ENCODE peak calls at places on chromosome 12, in six cellular contexts. One of them, this sample, is unnamed.

GRCh38 chr12:74871817-74872216 is 334.2 kb downstream of the ATXN7L3B start:
- DNase-seq in glomerular endothelial cell: no peak
- DNase-seq in HT1080: no peak
- DNase-seq in adrenal gland: no peak
- DNase-seq in GM13976: no peak
- DNase-seq in HEK293T: no peak
- DNase-seq in this sample: no peak

GRCh38 chr12:9590441-9590840 is 17.3 kb downstream of the KLRB1 start:
- DNase-seq in glomerular endothelial cell: no peak
- DNase-seq in HT1080: no peak
- DNase-seq in adrenal gland: no peak
- DNase-seq in GM13976: no peak
- DNase-seq in HEK293T: no peak
- DNase-seq in this sample: no peak

GRCh38 chr12:56020437-56021189 is at the start of gene IKZF4:
- DNase-seq in glomerular endothelial cell: no peak
- DNase-seq in HT1080: no peak
- DNase-seq in adrenal gland: peak
- DNase-seq in GM13976: no peak
- DNase-seq in HEK293T: no peak
- DNase-seq in this sample: no peak

GRCh38 chr12:25949343-25949742 is 9.1 kb upstream of the RASSF8 start:
- DNase-seq in glomerular endothelial cell: no peak
- DNase-seq in HT1080: no peak
- DNase-seq in adrenal gland: no peak
- DNase-seq in GM13976: no peak
- DNase-seq in HEK293T: no peak
- DNase-seq in this sample: no peak

GRCh38 chr12:39807043-39807442 is 187.4 kb upstream of the ABCD2 start:
- DNase-seq in glomerular endothelial cell: no peak
- DNase-seq in HT1080: peak
- DNase-seq in adrenal gland: no peak
- DNase-seq in GM13976: no peak
- DNase-seq in HEK293T: peak
- DNase-seq in this sample: no peak

GRCh38 chr12:102631274-102631673 is 150.9 kb upstream of the IGF1 start:
- DNase-seq in glomerular endothelial cell: no peak
- DNase-seq in HT1080: peak
- DNase-seq in adrenal gland: no peak
- DNase-seq in GM13976: no peak
- DNase-seq in HEK293T: no peak
- DNase-seq in this sample: no peak

GRCh38 chr12:89236748-89237428 is 115.4 kb downstream of the DUSP6 start:
- DNase-seq in glomerular endothelial cell: no peak
- DNase-seq in HT1080: peak
- DNase-seq in adrenal gland: no peak
- DNase-seq in GM13976: no peak
- DNase-seq in HEK293T: no peak
- DNase-seq in this sample: no peak

GRCh38 chr12:101407054-101407437 is 526 bp downstream of the ARL1 start:
- DNase-seq in glomerular endothelial cell: peak
- DNase-seq in HT1080: no peak
- DNase-seq in adrenal gland: no peak
- DNase-seq in GM13976: peak
- DNase-seq in HEK293T: no peak
- DNase-seq in this sample: no peak

GRCh38 chr12:25449007-25449406 is 104.1 kb downstream of the LMNTD1 start:
- DNase-seq in glomerular endothelial cell: no peak
- DNase-seq in HT1080: no peak
- DNase-seq in adrenal gland: no peak
- DNase-seq in GM13976: no peak
- DNase-seq in HEK293T: no peak
- DNase-seq in this sample: no peak

GRCh38 chr12:55736780-55737580 is 5.9 kb upstream of the GDF11 start:
- DNase-seq in glomerular endothelial cell: no peak
- DNase-seq in HT1080: peak
- DNase-seq in adrenal gland: peak
- DNase-seq in GM13976: peak
- DNase-seq in HEK293T: peak
- DNase-seq in this sample: no peak

GRCh38 chr12:69900720-69901131 is 75.7 kb downstream of the MYRFL start:
- DNase-seq in glomerular endothelial cell: peak
- DNase-seq in HT1080: peak
- DNase-seq in adrenal gland: peak
- DNase-seq in GM13976: no peak
- DNase-seq in HEK293T: peak
- DNase-seq in this sample: no peak

GRCh38 chr12:91178139-91178561 is 4.5 kb downstream of the DCN start:
- DNase-seq in glomerular endothelial cell: no peak
- DNase-seq in HT1080: peak
- DNase-seq in adrenal gland: no peak
- DNase-seq in GM13976: no peak
- DNase-seq in HEK293T: no peak
- DNase-seq in this sample: no peak

GRCh38 chr12:57470970-57471656 is 8.6 kb downstream of the ARHGAP9 start:
- DNase-seq in glomerular endothelial cell: no peak
- DNase-seq in HT1080: no peak
- DNase-seq in adrenal gland: no peak
- DNase-seq in GM13976: no peak
- DNase-seq in HEK293T: no peak
- DNase-seq in this sample: no peak

GRCh38 chr12:96985515-96986362 is 78.7 kb downstream of the NEDD1 start:
- DNase-seq in glomerular endothelial cell: no peak
- DNase-seq in HT1080: no peak
- DNase-seq in adrenal gland: peak
- DNase-seq in GM13976: peak
- DNase-seq in HEK293T: peak
- DNase-seq in this sample: no peak

GRCh38 chr12:69052613-69053408 is 119.8 kb upstream of the CPM start:
- DNase-seq in glomerular endothelial cell: no peak
- DNase-seq in HT1080: peak
- DNase-seq in adrenal gland: peak
- DNase-seq in GM13976: no peak
- DNase-seq in HEK293T: no peak
- DNase-seq in this sample: peak

GRCh38 chr12:57772429-57773322 is at the start of gene EEF1AKMT3:
- DNase-seq in glomerular endothelial cell: no peak
- DNase-seq in HT1080: no peak
- DNase-seq in adrenal gland: peak
- DNase-seq in GM13976: peak
- DNase-seq in HEK293T: peak
- DNase-seq in this sample: no peak

GRCh38 chr12:121801601-121802484 is 2.0 kb upstream of the SETD1B start:
- DNase-seq in glomerular endothelial cell: no peak
- DNase-seq in HT1080: no peak
- DNase-seq in adrenal gland: no peak
- DNase-seq in GM13976: no peak
- DNase-seq in HEK293T: no peak
- DNase-seq in this sample: no peak

GRCh38 chr12:118035194-118036041 is 18.9 kb downstream of the RFC5 start:
- DNase-seq in glomerular endothelial cell: no peak
- DNase-seq in HT1080: peak
- DNase-seq in adrenal gland: no peak
- DNase-seq in GM13976: peak
- DNase-seq in HEK293T: no peak
- DNase-seq in this sample: peak

GRCh38 chr12:48972213-48973021 is 882 bp upstream of the WNT10B start:
- DNase-seq in glomerular endothelial cell: no peak
- DNase-seq in HT1080: peak
- DNase-seq in adrenal gland: no peak
- DNase-seq in GM13976: peak
- DNase-seq in HEK293T: no peak
- DNase-seq in this sample: no peak

GRCh38 chr12:121789800-121790748 is 3.4 kb downstream of the RHOF start:
- DNase-seq in glomerular endothelial cell: no peak
- DNase-seq in HT1080: peak
- DNase-seq in adrenal gland: peak
- DNase-seq in GM13976: peak
- DNase-seq in HEK293T: no peak
- DNase-seq in this sample: peak

GRCh38 chr12:113660941-113661340 is 189.3 kb upstream of the LHX5 start:
- DNase-seq in glomerular endothelial cell: no peak
- DNase-seq in HT1080: no peak
- DNase-seq in adrenal gland: no peak
- DNase-seq in GM13976: no peak
- DNase-seq in HEK293T: no peak
- DNase-seq in this sample: no peak

GRCh38 chr12:34400986-34401658 is 378.8 kb downstream of the ALG10 start:
- DNase-seq in glomerular endothelial cell: no peak
- DNase-seq in HT1080: no peak
- DNase-seq in adrenal gland: no peak
- DNase-seq in GM13976: peak
- DNase-seq in HEK293T: peak
- DNase-seq in this sample: no peak

GRCh38 chr12:25295361-25295760 is 44.6 kb upstream of the KRAS start:
- DNase-seq in glomerular endothelial cell: no peak
- DNase-seq in HT1080: no peak
- DNase-seq in adrenal gland: no peak
- DNase-seq in GM13976: no peak
- DNase-seq in HEK293T: no peak
- DNase-seq in this sample: no peak

GRCh38 chr12:55642275-55643068 is 5.8 kb downstream of the OR10P1 start:
- DNase-seq in glomerular endothelial cell: no peak
- DNase-seq in HT1080: no peak
- DNase-seq in adrenal gland: no peak
- DNase-seq in GM13976: peak
- DNase-seq in HEK293T: no peak
- DNase-seq in this sample: no peak

GRCh38 chr12:14416658-14417057 is 51.2 kb downstream of the ATF7IP start:
- DNase-seq in glomerular endothelial cell: peak
- DNase-seq in HT1080: peak
- DNase-seq in adrenal gland: peak
- DNase-seq in GM13976: no peak
- DNase-seq in HEK293T: peak
- DNase-seq in this sample: no peak

GRCh38 chr12:101414533-101415119 is 7.1 kb upstream of the ARL1 start:
- DNase-seq in glomerular endothelial cell: peak
- DNase-seq in HT1080: peak
- DNase-seq in adrenal gland: peak
- DNase-seq in GM13976: peak
- DNase-seq in HEK293T: peak
- DNase-seq in this sample: peak

GRCh38 chr12:49339464-49339861 is 2.5 kb upstream of the C1QL4 start:
- DNase-seq in glomerular endothelial cell: no peak
- DNase-seq in HT1080: no peak
- DNase-seq in adrenal gland: peak
- DNase-seq in GM13976: no peak
- DNase-seq in HEK293T: no peak
- DNase-seq in this sample: no peak

GRCh38 chr12:125773033-125773432 is 707.8 kb downstream of the AACS start:
- DNase-seq in glomerular endothelial cell: no peak
- DNase-seq in HT1080: peak
- DNase-seq in adrenal gland: peak
- DNase-seq in GM13976: peak
- DNase-seq in HEK293T: peak
- DNase-seq in this sample: no peak

GRCh38 chr12:15962760-15963159 is 51.6 kb downstream of the DERA start:
- DNase-seq in glomerular endothelial cell: no peak
- DNase-seq in HT1080: peak
- DNase-seq in adrenal gland: no peak
- DNase-seq in GM13976: no peak
- DNase-seq in HEK293T: no peak
- DNase-seq in this sample: no peak